ENCODE peak calls at places on chromosomes 2 and 18, in nine cellular contexts. K, I, O, L, S, P, R, D and F are unnamed samples.

GRCh38 chr2:13056259-13056843 is 339.6 kb downstream of the TRIB2 start:
- DNase-seq in O (no peak), S (no peak), L (no peak), D (no peak), P (no peak), I (no peak), R (no peak), K (no peak), F (peak; percentile 23)

GRCh38 chr2:168767258-168767657 is 35.2 kb upstream of the NOSTRIN start:
- DNase-seq in I (no peak), P (no peak), D (no peak), L (no peak), S (no peak), K (no peak), O (no peak), R (no peak), F (no peak)

GRCh38 chr2:197915548-197916265 is 111.3 kb downstream of the PLCL1 start:
- DNase-seq in D (no peak), P (no peak), L (no peak), S (no peak), I (no peak), O (no peak), K (no peak), R (no peak), F (no peak)

GRCh38 chr2:26681656-26682055 is 10.9 kb upstream of the KCNK3 start:
- DNase-seq in O (no peak), R (peak; percentile 25), P (peak; percentile 27), L (no peak), K (no peak), S (no peak), D (no peak), I (no peak), F (no peak)

GRCh38 chr2:149160701-149161217 is 122.3 kb downstream of the LYPD6B start:
- DNase-seq in I (no peak), S (no peak), D (no peak), R (no peak), L (no peak), O (no peak), K (no peak), P (no peak), F (no peak)

GRCh38 chr2:48728827-48729226 is 26.7 kb downstream of the LHCGR start:
- DNase-seq in P (no peak), S (no peak), L (no peak), D (no peak), I (no peak), K (no peak), O (no peak), R (no peak), F (no peak)

GRCh38 chr2:146239392-146240135 is 1605.3 kb upstream of the ACVR2A start:
- DNase-seq in R (no peak), S (no peak), P (no peak), O (no peak), K (no peak), D (no peak), L (no peak), I (no peak), F (no peak)

GRCh38 chr2:118807668-118808428 is 39.6 kb downstream of the EN1 start:
- DNase-seq in L (no peak), P (no peak), S (no peak), D (no peak), O (no peak), I (no peak), K (no peak), R (no peak), F (no peak)

GRCh38 chr2:3982160-3982559 is 278.8 kb downstream of the DCDC2C start:
- DNase-seq in I (no peak), D (no peak), O (no peak), L (no peak), S (no peak), P (no peak), K (no peak), R (no peak), F (no peak)

DNA sequence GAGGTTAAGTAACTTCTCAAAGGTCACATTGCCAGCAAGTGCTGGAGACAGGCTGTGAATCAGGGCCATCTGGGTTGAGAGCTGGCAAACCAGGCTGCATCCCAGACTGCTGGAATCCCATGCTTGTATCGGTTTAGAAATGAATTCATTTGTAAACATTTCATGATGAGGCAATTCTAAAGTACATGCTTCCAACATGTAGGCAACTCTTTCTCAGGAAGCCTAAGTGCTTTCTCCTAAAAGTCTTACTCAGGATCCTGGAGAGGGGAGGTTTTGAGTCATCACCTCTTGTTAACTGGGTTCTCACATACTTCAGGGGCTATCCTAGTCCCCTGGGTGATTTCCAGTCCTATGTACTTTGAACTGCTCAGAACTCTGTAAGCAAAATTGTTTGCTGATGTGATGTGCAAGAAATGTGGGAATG is 416.5 kb downstream of the MEIS1 start:
- DNase-seq in D (no peak), K (peak; percentile 20), P (no peak), S (peak; percentile 76), O (no peak), I (no peak), R (peak; percentile 81), L (peak; percentile 9), F (no peak)
- H3K4me1 ChIP-seq in D (no peaks in the 10 kb centered on the region), K (no peaks in the 10 kb centered on the region), P (no peaks in the 10 kb centered on the region), S (peaks cover 53% of the 10 kb centered on the region), O (no peaks in the 10 kb centered on the region), I (peaks cover 10% of the 10 kb centered on the region), R (peaks cover 59% of the 10 kb centered on the region), L (peaks cover 15% of the 10 kb centered on the region), F (peaks cover 9% of the 10 kb centered on the region)

DNA sequence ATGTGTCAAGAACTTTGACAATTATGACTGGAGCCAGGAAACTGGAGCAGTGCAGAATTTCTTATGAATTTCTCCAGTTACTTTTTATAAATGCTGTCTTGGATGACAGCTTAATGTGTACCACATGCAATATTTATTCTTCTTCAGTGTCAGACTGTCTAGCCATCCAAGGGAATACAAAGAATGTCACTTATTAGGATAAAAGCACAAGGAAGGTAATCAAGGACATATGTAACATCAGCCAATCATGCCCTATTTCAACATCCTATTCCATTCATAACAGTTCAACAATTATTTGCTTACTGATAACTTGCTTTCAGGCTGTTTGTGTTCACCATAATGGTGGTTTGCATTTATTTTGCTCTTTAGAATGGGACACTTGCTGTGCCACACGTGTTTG is 139.8 kb downstream of the OLA1 start:
- DNase-seq in R (no peak), K (no peak), L (peak; percentile 70), O (no peak), I (no peak), P (no peak), D (no peak), S (no peak), F (no peak)
- H3K27ac ChIP-seq in R (no peak overlapping the region), K (no peak overlapping the region), L (no peak overlapping the region), O (no peak overlapping the region), I (no peak overlapping the region), P (no peak overlapping the region), D (no peak overlapping the region), S (no peak overlapping the region), F (no peak overlapping the region)

GRCh38 chr18:657998-658946 is 819 bp downstream of the TYMS start:
- DNase-seq in R (peak; percentile 88), L (peak; percentile 92), I (peak; percentile 78), S (peak; percentile 88), O (peak; percentile 85), K (peak; percentile 91), P (peak; percentile 86), D (peak; percentile 93), F (peak; percentile 89)
- TF ChIP-seq POLR2A in R (no peak), L (peak; percentile 93), I (no peak), S (peak; percentile 48), O (no peak), K (peak; percentile 63), P (no peak), D (peak; percentile 49), F (no peak)

GRCh38 chr2:33531345-33532059 is 55.1 kb downstream of the RASGRP3 start:
- DNase-seq in S (no peak), D (no peak), R (no peak), I (no peak), L (no peak), O (no peak), P (no peak), K (no peak), F (no peak)
- H3K4me1 ChIP-seq in S (no peaks in the 10 kb centered on the region), D (no peaks in the 10 kb centered on the region), R (peaks cover 5% of the 10 kb centered on the region), I (no peaks in the 10 kb centered on the region), L (no peaks in the 10 kb centered on the region), O (peaks cover 28% of the 10 kb centered on the region), P (peaks cover 49% of the 10 kb centered on the region), K (no peaks in the 10 kb centered on the region), F (no peaks in the 10 kb centered on the region)

DNA sequence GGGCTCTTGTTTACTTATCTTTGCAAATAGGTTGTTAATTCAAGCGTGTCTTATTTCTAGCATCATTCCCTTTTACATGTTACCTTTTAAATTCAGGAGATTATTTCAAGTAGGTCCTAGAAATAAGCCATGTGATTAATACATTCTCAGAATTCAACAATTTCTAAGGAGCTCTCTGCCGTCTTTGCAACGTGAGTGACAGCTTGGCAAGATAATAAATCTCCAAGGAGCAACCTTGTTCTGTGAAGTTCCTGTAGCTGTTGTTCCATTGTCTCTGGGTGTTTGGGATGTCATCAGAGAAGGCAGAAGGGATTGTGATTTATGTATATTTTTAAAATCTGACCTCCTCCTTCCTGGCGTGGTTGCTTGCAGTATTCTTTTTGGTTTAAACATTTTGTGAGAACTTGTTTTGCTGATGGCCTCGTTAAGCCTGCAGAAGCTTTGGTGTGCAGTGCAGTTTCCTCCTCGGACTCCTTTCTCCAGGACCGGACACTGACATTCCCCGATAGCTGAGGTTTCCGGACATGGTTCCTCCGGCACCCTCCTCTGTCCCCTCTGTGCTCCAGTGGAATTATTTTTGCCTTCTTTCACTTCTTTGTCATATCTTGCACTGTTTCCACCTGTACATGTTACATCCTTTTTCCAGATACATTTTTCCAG is 33.6 kb downstream of the RAMP1 start:
- DNase-seq in L (no peak), O (no peak), P (peak; percentile 10), S (no peak), I (no peak), D (no peak), R (peak; percentile 61), K (no peak), F (no peak)
- H3K27ac ChIP-seq in L (no peak overlapping the region), O (peak overlapping the region; percentile 46), P (no peak overlapping the region), S (no peak overlapping the region), I (peak overlapping the region; percentile 98), D (no peak overlapping the region), R (peak overlapping the region; percentile 96), K (peak overlapping the region; percentile 95), F (no peak overlapping the region)

GRCh38 chr2:191638079-191638801 is 39.7 kb upstream of the NABP1 start:
- DNase-seq in S (peak; percentile 7), D (no peak), O (no peak), R (no peak), I (no peak), K (no peak), P (no peak), L (peak; percentile 68), F (no peak)
- TF ChIP-seq POLR2A in S (no peak), D (no peak), O (no peak), R (no peak), I (no peak), K (no peak), P (no peak), L (no peak), F (no peak)

DNA sequence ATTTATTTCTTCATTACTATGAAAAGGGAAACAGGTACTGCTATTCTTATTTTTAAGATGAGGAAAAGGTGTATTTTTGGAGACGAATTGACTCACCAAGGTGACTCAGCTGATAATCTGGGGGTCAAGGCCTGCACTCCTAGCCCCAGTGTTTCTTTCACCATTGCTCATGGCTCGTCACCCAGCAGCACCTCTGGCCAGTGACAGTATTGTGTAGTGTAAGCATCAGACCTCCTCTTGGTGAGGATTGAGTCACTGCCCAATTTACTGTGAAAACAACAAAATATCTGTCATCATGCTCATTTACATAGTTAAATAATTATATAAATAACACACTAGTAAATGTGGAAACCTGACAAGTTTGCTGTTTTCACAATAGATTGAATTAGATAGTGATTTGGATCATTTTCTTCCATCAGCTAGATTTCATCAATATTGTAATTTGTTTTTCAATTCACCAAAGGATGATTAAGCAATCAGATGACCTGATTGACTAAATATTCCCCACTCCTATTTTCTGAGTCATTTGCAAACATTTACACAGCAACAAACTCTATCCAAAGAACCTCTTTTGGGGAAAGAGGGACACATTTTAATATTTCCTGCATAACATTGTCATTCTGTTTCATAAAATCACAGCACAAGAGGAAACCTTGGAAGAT is 492.8 kb upstream of the RAB12 start:
- DNase-seq in L (peak; percentile 25), O (no peak), R (no peak), P (no peak), I (no peak), K (no peak), D (no peak), S (no peak), F (no peak)
- H3K4me1 ChIP-seq in L (peaks cover 8% of the 10 kb centered on the region), O (peaks cover 14% of the 10 kb centered on the region), R (no peaks in the 10 kb centered on the region), P (peaks cover 3% of the 10 kb centered on the region), I (no peaks in the 10 kb centered on the region), K (no peaks in the 10 kb centered on the region), D (peaks cover 2% of the 10 kb centered on the region), S (peaks cover 6% of the 10 kb centered on the region), F (no peaks in the 10 kb centered on the region)